ENCODE peak calls at places on chromosomes 6 and 20, in five cellular contexts. A is neural crest cell, Z is GF-D8, R is PC-3, B is NCI-H1436. S is an unnamed sample.

GRCh38 chr6:34068462-34069044 is 77.3 kb downstream of the GRM4 start:
- DNase-seq in B (no peak), Z (no peak), A (no peak), R (no peak), S (no peak)

GRCh38 chr20:11376998-11377397 is 540.7 kb upstream of the BTBD3 start:
- DNase-seq in B (no peak), R (no peak), Z (no peak), A (no peak), S (no peak)

GRCh38 chr20:10213526-10213925 is 5.1 kb upstream of the SNAP25 start:
- DNase-seq in A (no peak), R (no peak), B (no peak), Z (no peak), S (no peak)

GRCh38 chr6:29483186-29483585 is 4.6 kb downstream of the MAS1L start:
- DNase-seq in R (no peak), B (no peak), Z (no peak), A (no peak), S (no peak)

GRCh38 chr6:157813191-157813590 is 9.9 kb upstream of the SNX9 start:
- DNase-seq in R (no peak), B (no peak), A (no peak), Z (no peak), S (peak)

GRCh38 chr6:11491998-11492397 is 45.6 kb upstream of the TMEM170B start:
- DNase-seq in A (no peak), Z (no peak), B (no peak), R (no peak), S (no peak)

GRCh38 chr6:161242779-161243693 is 30.8 kb downstream of the AGPAT4 start:
- DNase-seq in Z (no peak), B (no peak), A (no peak), R (no peak), S (peak)

GRCh38 chr20:19710336-19710721 is 47.7 kb upstream of the RIN2 start:
- DNase-seq in B (no peak), A (no peak), R (no peak), Z (no peak), S (no peak)